ENCODE peak calls at places on chromosomes 4 and X, in five cellular contexts. I, F, J, Z and B are unnamed samples.

GRCh38 chr4:142168181-142168580 is 531.8 kb downstream of the IL15 start:
- DNase-seq in I (no peak), F (no peak), J (no peak), Z (no peak), B (no peak)

GRCh38 chr4:37988670-37989069 is 28.5 kb downstream of the PTTG2 start:
- DNase-seq in I (no peak), F (no peak), J (no peak), Z (no peak), B (no peak)

GRCh38 chr4:5547651-5548249 is 160.6 kb downstream of the EVC2 start:
- DNase-seq in I (no peak), F (no peak), J (no peak), Z (no peak), B (no peak)

GRCh38 chrX:107747596-107748161 is 27.9 kb downstream of the TSC22D3 start:
- DNase-seq in I (peak), F (no peak), J (no peak), Z (peak), B (no peak)

GRCh38 chr4:133711817-133712216 is 489.8 kb downstream of the PABPC4L start:
- DNase-seq in I (no peak), F (no peak), J (no peak), Z (no peak), B (no peak)

GRCh38 chrX:106894978-106895452 is 8.1 kb downstream of the RIPPLY1 start:
- DNase-seq in I (peak), F (peak), J (no peak), Z (peak), B (no peak)

GRCh38 chrX:118855681-118856310 is 32.2 kb downstream of the ZCCHC12 start:
- DNase-seq in I (no peak), F (no peak), J (no peak), Z (no peak), B (no peak)

GRCh38 chr4:118018381-118018780 is 15.9 kb upstream of the NDST3 start:
- DNase-seq in I (no peak), F (no peak), J (no peak), Z (no peak), B (no peak)

GRCh38 chr4:89558147-89558546 is 250.5 kb upstream of the GPRIN3 start:
- DNase-seq in I (peak), F (no peak), J (no peak), Z (no peak), B (no peak)

GRCh38 chr4:75919914-75920313 is 17.7 kb upstream of the PPEF2 start:
- DNase-seq in I (peak), F (no peak), J (no peak), Z (no peak), B (peak)

GRCh38 chr4:173448103-173448502 is 49.2 kb upstream of the SCRG1 start:
- DNase-seq in I (peak), F (no peak), J (no peak), Z (no peak), B (no peak)

GRCh38 chr4:166064706-166065105 is 191.7 kb downstream of the TLL1 start:
- DNase-seq in I (no peak), F (no peak), J (no peak), Z (peak), B (no peak)

GRCh38 chr4:6333301-6334202 is 63.9 kb downstream of the WFS1 start:
- DNase-seq in I (peak), F (no peak), J (peak), Z (no peak), B (no peak)

GRCh38 chrX:137550561-137551305 is 15.2 kb upstream of the ZIC3 start:
- DNase-seq in I (peak), F (no peak), J (no peak), Z (no peak), B (no peak)

GRCh38 chr4:184450045-184450444 is 24.3 kb downstream of the IRF2 start:
- DNase-seq in I (no peak), F (no peak), J (no peak), Z (no peak), B (no peak)

GRCh38 chr4:152773322-152773721 is 6.2 kb downstream of the TIGD4 start:
- DNase-seq in I (no peak), F (no peak), J (no peak), Z (no peak), B (no peak)

GRCh38 chrX:39667191-39667590 is 430.6 kb downstream of the BCOR start:
- DNase-seq in I (peak), F (no peak), J (no peak), Z (no peak), B (no peak)

GRCh38 chrX:111854778-111855490 is 21.0 kb upstream of the TRPC5OS start:
- DNase-seq in I (peak), F (no peak), J (no peak), Z (no peak), B (peak)